ENCODE peak calls at places on chromosomes 2 and 18, in four cellular contexts. D, N, B and L are unnamed samples.
A peak's percentile ranks its signal among the peaks of the same experiment; 100 is the strongest.

GRCh38 chr2:50295596-50295995 is 736.3 kb downstream of the NRXN1 start:
- DNase-seq in B (no peak), D (no peak), N (no peak), L (no peak)

GRCh38 chr2:37371979-37372378 is 27.5 kb downstream of the QPCT start:
- DNase-seq in B (no peak), N (no peak), D (no peak), L (no peak)

GRCh38 chr2:177419274-177419673 is 26.7 kb downstream of the AGPS start:
- DNase-seq in D (no peak), B (no peak), N (no peak), L (no peak)

GRCh38 chr18:57441395-57441794 is 6.2 kb downstream of the ONECUT2 start:
- DNase-seq in D (peak; percentile 52), N (no peak), B (no peak), L (peak; percentile 66)

GRCh38 chr2:98393354-98393753 is 47.1 kb downstream of the CNGA3 start:
- DNase-seq in B (no peak), D (no peak), N (no peak), L (no peak)

GRCh38 chr2:74864728-74865722 is 31.1 kb downstream of the HK2 start:
- DNase-seq in N (no peak), B (peak; percentile 43), D (no peak), L (no peak)

GRCh38 chr2:70202236-70202806 is 11.5 kb upstream of the C2orf42 start:
- DNase-seq in N (no peak), D (no peak), B (no peak), L (no peak)

GRCh38 chr2:222434204-222434603 is 9.9 kb downstream of the SGPP2 start:
- DNase-seq in N (no peak), B (no peak), D (no peak), L (no peak)

GRCh38 chr2:95041060-95041823 is 15.7 kb downstream of the MAL start:
- DNase-seq in N (no peak), B (no peak), D (no peak), L (no peak)

GRCh38 chr18:50729986-50730385 is 89.8 kb downstream of the MRO start:
- DNase-seq in D (no peak), N (no peak), B (no peak), L (no peak)

GRCh38 chr2:10449838-10450691 is 1.9 kb upstream of the ODC1 start:
- DNase-seq in D (no peak), N (no peak), B (no peak), L (no peak)

GRCh38 chr2:25305809-25306208 is 35.9 kb downstream of the DNMT3A start:
- DNase-seq in D (peak; percentile 42), N (no peak), B (no peak), L (peak; percentile 43)

GRCh38 chr18:44969214-44969842 is 288.6 kb downstream of the SETBP1 start:
- DNase-seq in N (no peak), D (no peak), B (no peak), L (no peak)

GRCh38 chr2:105116348-105116747 is 78.5 kb downstream of the MRPS9 start:
- DNase-seq in B (no peak), D (no peak), N (no peak), L (no peak)

GRCh38 chr2:176151199-176152099 is at the start of gene HOXD4:
- DNase-seq in B (no peak), N (no peak), D (peak; percentile 25), L (no peak)

GRCh38 chr2:68695971-68696370 is 38.6 kb upstream of the ARHGAP25 start:
- DNase-seq in D (no peak), B (no peak), N (no peak), L (no peak)

GRCh38 chr18:66707473-66707872 is 103.6 kb upstream of the CDH19 start:
- DNase-seq in N (no peak), D (no peak), B (no peak), L (no peak)

GRCh38 chr2:51994123-51994788 is 962.3 kb upstream of the NRXN1 start:
- DNase-seq in D (no peak), N (no peak), B (no peak), L (no peak)

GRCh38 chr18:13414542-13414941 is 196.0 kb downstream of the LDLRAD4 start:
- DNase-seq in B (no peak), D (no peak), N (no peak), L (no peak)

GRCh38 chr2:218002792-218003191 is at the start of gene TNS1:
- DNase-seq in B (no peak), N (no peak), D (peak; percentile 77), L (peak; percentile 62)

GRCh38 chr2:201257941-201258665 is 2.2 kb upstream of the CASP8 start:
- DNase-seq in B (peak; percentile 82), D (no peak), N (peak; percentile 75), L (no peak)

GRCh38 chr18:5543854-5544389 is at the start of gene EPB41L3:
- DNase-seq in B (no peak), N (no peak), D (peak; percentile 70), L (peak; percentile 62)

GRCh38 chr2:100907832-100908231 is 87.9 kb downstream of the NPAS2 start:
- DNase-seq in N (no peak), B (no peak), D (no peak), L (no peak)

GRCh38 chr2:70367722-70368323 is 66.0 kb upstream of the FAM136A start:
- DNase-seq in N (no peak), D (no peak), B (no peak), L (no peak)

GRCh38 chr18:44548291-44549221 is 132.1 kb upstream of the SETBP1 start:
- DNase-seq in N (no peak), B (peak; percentile 14), D (no peak), L (no peak)

GRCh38 chr2:5121677-5122076 is 570.5 kb upstream of the SOX11 start:
- DNase-seq in B (no peak), N (no peak), D (peak; percentile 57), L (peak; percentile 63)

GRCh38 chr2:207505728-207506127 is 24.0 kb upstream of the CREB1 start:
- DNase-seq in B (peak; percentile 91), D (no peak), N (no peak), L (no peak)

GRCh38 chr2:102032368-102033027 is 40.7 kb downstream of the IL1R2 start:
- DNase-seq in D (no peak), N (no peak), B (peak; percentile 74), L (no peak)

GRCh38 chr2:204885747-204886146 is 340.5 kb downstream of the PARD3B start:
- DNase-seq in B (no peak), N (no peak), D (no peak), L (no peak)

GRCh38 chr2:237280937-237281336 is 133.0 kb downstream of the COL6A3 start:
- DNase-seq in D (no peak), B (peak; percentile 44), N (no peak), L (no peak)

GRCh38 chr18:8474661-8475060 is 134.6 kb upstream of the RAB12 start:
- DNase-seq in D (no peak), B (no peak), N (no peak), L (peak; percentile 3)